ENCODE peak calls at places on chromosomes 6 and 20, in ten cellular contexts. C is mammary epithelial cell, L is endothelial cell of umbilical vein, R is PC-9, T is fibroblast of lung, G is neural progenitor cell, Y is HepG2, A is hepatocyte, U is DND-41, N is GM23248. Z is an unnamed sample.

GRCh38 chr20:47785900-47786762 is 850 bp upstream of the SULF2 start:
- DNase-seq in C (peak; percentile 79), L (peak; percentile 85), R (peak; percentile 87), T (peak; percentile 81), G (peak; percentile 88), Y (peak; percentile 82), A (peak; percentile 87), U (no peak), N (peak; percentile 84), Z (peak; percentile 90)

GRCh38 chr20:47360207-47360488 is 3.6 kb upstream of the ZMYND8 start:
- DNase-seq in C (peak; percentile 95), L (no peak), R (peak; percentile 68), T (peak; percentile 73), G (no peak), Y (peak; percentile 69), A (peak; percentile 70), U (no peak), N (peak; percentile 64), Z (peak; percentile 86)

GRCh38 chr6:5025911-5026819 is 22.3 kb upstream of the RPP40 start:
- DNase-seq in C (no peak), L (peak; percentile 61), R (peak; percentile 50), T (peak; percentile 68), G (peak; percentile 81), Y (peak; percentile 35), A (peak; percentile 78), U (no peak), N (peak; percentile 71), Z (no peak)

GRCh38 chr6:112563368-112563767 is 216.2 kb downstream of the RFPL4B start:
- DNase-seq in C (no peak), L (peak; percentile 30), R (no peak), T (peak; percentile 8), G (no peak), Y (peak; percentile 47), A (peak; percentile 20), U (no peak), N (peak; percentile 19), Z (peak; percentile 48)

GRCh38 chr6:2225422-2226392 is 19.7 kb downstream of the GMDS start:
- DNase-seq in C (no peak), L (peak; percentile 39), R (no peak), T (no peak), G (no peak), Y (peak; percentile 99), A (peak; percentile 28), U (no peak), N (peak; percentile 27), Z (peak; percentile 93)

GRCh38 chr6:17580518-17581048 is 19.5 kb upstream of the FAM8A1 start:
- DNase-seq in C (peak; percentile 50), L (peak; percentile 49), R (peak; percentile 57), T (peak; percentile 49), G (no peak), Y (no peak), A (no peak), U (no peak), N (peak; percentile 75), Z (peak; percentile 42)

GRCh38 chr6:133179483-133179882 is 61.7 kb upstream of the EYA4 start:
- DNase-seq in C (no peak), L (no peak), R (no peak), T (no peak), G (no peak), Y (no peak), A (no peak), U (no peak), N (no peak), Z (no peak)

GRCh38 chr6:135909737-135910387 is 58.4 kb downstream of the PDE7B start:
- DNase-seq in C (peak; percentile 54), L (peak; percentile 52), R (peak; percentile 12), T (peak; percentile 57), G (peak; percentile 84), Y (peak; percentile 70), A (peak; percentile 73), U (peak; percentile 53), N (peak; percentile 57), Z (peak; percentile 74)

GRCh38 chr20:63696628-63697356 is at the start of gene TNFRSF6B:
- DNase-seq in C (no peak), L (peak; percentile 45), R (no peak), T (no peak), G (no peak), Y (no peak), A (no peak), U (no peak), N (peak; percentile 47), Z (peak; percentile 20)

GRCh38 chr6:32932132-32932868 is 8.5 kb downstream of the HLA-DMB start:
- DNase-seq in C (no peak), L (no peak), R (no peak), T (peak; percentile 21), G (no peak), Y (no peak), A (no peak), U (no peak), N (peak; percentile 21), Z (peak; percentile 11)

GRCh38 chr6:19204445-19204844 is 632.7 kb upstream of the ID4 start:
- DNase-seq in C (no peak), L (no peak), R (no peak), T (peak; percentile 3), G (no peak), Y (no peak), A (no peak), U (no peak), N (peak; percentile 14), Z (peak; percentile 28)

GRCh38 chr20:53028337-53029007 is 56.3 kb downstream of the TSHZ2 start:
- DNase-seq in C (peak; percentile 39), L (no peak), R (no peak), T (no peak), G (no peak), Y (no peak), A (no peak), U (no peak), N (peak; percentile 79), Z (no peak)

GRCh38 chr20:50408526-50409364 is 101.4 kb upstream of the PTPN1 start:
- DNase-seq in C (no peak), L (no peak), R (no peak), T (no peak), G (no peak), Y (no peak), A (no peak), U (no peak), N (no peak), Z (no peak)

DNA sequence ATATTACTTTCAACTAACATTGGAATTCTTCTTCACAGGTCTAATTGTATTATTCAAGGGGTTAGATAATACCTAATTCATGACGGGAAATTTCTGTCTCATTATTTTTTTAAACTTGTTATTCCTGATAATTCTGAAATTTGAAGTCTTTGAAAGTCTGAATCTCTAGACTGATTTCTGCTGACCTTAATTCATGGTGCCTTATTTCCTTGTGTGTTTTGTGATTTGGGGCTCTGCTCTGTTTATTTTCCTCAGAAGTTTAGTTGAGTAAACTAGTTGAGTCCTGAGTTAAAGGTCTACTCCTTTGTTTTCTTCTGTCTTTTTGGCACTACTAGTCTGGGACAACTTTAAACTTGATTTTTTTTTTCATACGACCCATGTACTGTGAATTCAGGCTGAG is 5.9 kb downstream of the DEFB118 start:
- DNase-seq in C (no peak), L (no peak), R (no peak), T (no peak), G (no peak), Y (no peak), A (no peak), U (no peak), N (no peak), Z (no peak)
- H3K9me3 ChIP-seq in C (no peaks in the 10 kb centered on the region), L (no peaks in the 10 kb centered on the region), R (no peaks in the 10 kb centered on the region), T (no peaks in the 10 kb centered on the region), G (peaks cover 19% of the 10 kb centered on the region), Y (no peaks in the 10 kb centered on the region), A (peaks cover 14% of the 10 kb centered on the region), U (no peaks in the 10 kb centered on the region), N (no peaks in the 10 kb centered on the region), Z (no peaks in the 10 kb centered on the region)

DNA sequence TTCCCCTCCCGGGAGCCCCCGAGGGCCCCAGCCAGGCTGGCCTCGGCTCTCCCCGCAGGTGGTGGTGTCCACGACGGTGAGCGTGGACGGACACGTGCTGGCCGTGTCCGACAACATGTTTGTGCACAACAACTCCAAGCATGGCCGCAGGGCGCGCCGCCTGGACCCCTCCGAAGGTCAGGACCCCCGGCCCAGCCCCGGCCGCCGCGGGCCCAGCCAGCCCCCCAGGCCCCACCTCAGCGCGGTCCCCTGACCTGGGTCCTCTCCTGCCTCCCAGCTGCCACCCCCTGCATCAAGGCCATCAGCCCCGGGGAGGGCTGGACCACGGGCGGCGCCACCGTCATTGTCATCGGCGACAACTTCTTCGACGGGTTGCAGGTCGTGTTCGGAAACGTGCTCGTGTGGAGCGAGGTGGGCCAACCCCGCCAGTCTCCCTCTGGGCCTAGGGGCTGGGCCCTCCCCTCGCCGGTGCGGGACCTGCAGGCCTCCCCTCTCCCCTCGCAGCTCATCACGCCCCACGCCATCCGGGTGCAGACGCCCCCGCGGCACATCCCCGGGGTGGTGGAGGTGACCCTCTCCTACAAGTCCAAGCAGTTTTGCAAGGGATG is 51.0 kb downstream of the CPXM1 start:
- DNase-seq in C (no peak), L (no peak), R (no peak), T (no peak), G (no peak), Y (no peak), A (no peak), U (no peak), N (no peak), Z (no peak)
- TF ChIP-seq EZH2 in C (no peak), L (no peak), R (no peak), T (no peak), G (peak; percentile 56), Y (no peak), A (no peak), U (no peak), N (no peak), Z (no peak)

GRCh38 chr20:59656417-59656816 is 52.1 kb downstream of the PHACTR3 start:
- DNase-seq in C (no peak), L (no peak), R (no peak), T (no peak), G (no peak), Y (no peak), A (no peak), U (no peak), N (no peak), Z (no peak)

GRCh38 chr20:59662161-59662560 is 57.8 kb downstream of the PHACTR3 start:
- DNase-seq in C (no peak), L (no peak), R (no peak), T (no peak), G (no peak), Y (no peak), A (no peak), U (no peak), N (no peak), Z (no peak)

GRCh38 chr20:59661141-59661540 is 56.8 kb downstream of the PHACTR3 start:
- DNase-seq in C (no peak), L (no peak), R (no peak), T (no peak), G (no peak), Y (no peak), A (no peak), U (no peak), N (no peak), Z (no peak)

GRCh38 chr20:59661621-59662020 is 57.3 kb downstream of the PHACTR3 start:
- DNase-seq in C (no peak), L (no peak), R (no peak), T (no peak), G (no peak), Y (no peak), A (no peak), U (no peak), N (no peak), Z (no peak)

GRCh38 chr20:59657459-59658046 is 53.2 kb downstream of the PHACTR3 start:
- DNase-seq in C (no peak), L (no peak), R (no peak), T (peak; percentile 0), G (no peak), Y (no peak), A (no peak), U (no peak), N (peak; percentile 9), Z (no peak)
- H3K9me3 ChIP-seq in C (peaks cover 3% of the 10 kb centered on the region), L (no peaks in the 10 kb centered on the region), R (peaks cover 12% of the 10 kb centered on the region), T (no peaks in the 10 kb centered on the region), G (peaks cover 30% of the 10 kb centered on the region), Y (peaks cover 45% of the 10 kb centered on the region), A (peaks cover 10% of the 10 kb centered on the region), U (peaks cover 11% of the 10 kb centered on the region), N (no peaks in the 10 kb centered on the region), Z (peaks cover 9% of the 10 kb centered on the region)

GRCh38 chr20:56626367-56627121 is 2.6 kb upstream of the TFAP2C start:
- DNase-seq in C (no peak), L (no peak), R (peak; percentile 94), T (no peak), G (peak; percentile 89), Y (no peak), A (peak; percentile 71), U (no peak), N (peak; percentile 52), Z (no peak)
- TF ChIP-seq EZH2 in C (no peak), L (peak; percentile 85), R (no peak), T (no peak), G (peak; percentile 75), Y (no peak), A (peak; percentile 29), U (no peak), N (no peak), Z (no peak)

Z was measured in PC-3.